ENCODE peak calls at places on chromosome 21, in four cellular contexts. T is K562, L is SK-N-SH, U is H1. I is an unnamed sample.
A peak's percentile ranks its signal among the peaks of the same experiment; 100 is the strongest.

GRCh38 chr21:22083899-22084298 is 1085.7 kb downstream of the NCAM2 start:
- DNase-seq in T (no peak), L (no peak), U (no peak), I (no peak)

GRCh38 chr21:40719615-40720014 is 127.3 kb downstream of the DSCAM start:
- DNase-seq in T (no peak), L (no peak), U (no peak), I (no peak)

GRCh38 chr21:18772404-18772803 is 368.8 kb upstream of the TMPRSS15 start:
- DNase-seq in T (no peak), L (no peak), U (no peak), I (no peak)

GRCh38 chr21:37829447-37829846 is 86.8 kb downstream of the KCNJ6 start:
- DNase-seq in T (no peak), L (no peak), U (no peak), I (no peak)

GRCh38 chr21:37654596-37654995 is 261.7 kb downstream of the KCNJ6 start:
- DNase-seq in T (no peak), L (no peak), U (no peak), I (no peak)

GRCh38 chr21:36265431-36265830 is 54.6 kb upstream of the MORC3 start:
- DNase-seq in T (no peak), L (no peak), U (no peak), I (no peak)

GRCh38 chr21:44406953-44407352 is 48.4 kb upstream of the LRRC3 start:
- DNase-seq in T (no peak), L (no peak), U (no peak), I (no peak)

GRCh38 chr21:34886554-34887385 is 162.3 kb downstream of the RUNX1 start:
- DNase-seq in T (peak; percentile 44), L (peak; percentile 54), U (peak; percentile 66), I (no peak)

GRCh38 chr21:31191553-31191952 is 152.5 kb downstream of the TIAM1 start:
- DNase-seq in T (no peak), L (no peak), U (no peak), I (no peak)

GRCh38 chr21:20024727-20025126 is 973.5 kb upstream of the NCAM2 start:
- DNase-seq in T (no peak), L (no peak), U (no peak), I (no peak)

GRCh38 chr21:25689226-25689625 is 45.5 kb downstream of the ATP5PF start:
- DNase-seq in T (no peak), L (no peak), U (no peak), I (no peak)

GRCh38 chr21:34157456-34158025 is 84.2 kb downstream of the MRPS6 start:
- DNase-seq in T (no peak), L (no peak), U (no peak), I (no peak)

GRCh38 chr21:26732442-26733221 is 112.6 kb downstream of the ADAMTS1 start:
- DNase-seq in T (no peak), L (peak; percentile 14), U (peak; percentile 80), I (no peak)

GRCh38 chr21:26107439-26107838 is 63.1 kb downstream of the APP start:
- DNase-seq in T (no peak), L (no peak), U (no peak), I (no peak)

GRCh38 chr21:28444567-28444966 is 548.1 kb downstream of the LTN1 start:
- DNase-seq in T (no peak), L (no peak), U (no peak), I (no peak)

GRCh38 chr21:29105218-29105617 is 25.2 kb upstream of the MAP3K7CL start:
- DNase-seq in T (no peak), L (no peak), U (no peak), I (no peak)

GRCh38 chr21:15015622-15016471 is 49.0 kb downstream of the NRIP1 start:
- DNase-seq in T (no peak), L (no peak), U (no peak), I (no peak)

GRCh38 chr21:34994646-34995631 is 54.2 kb downstream of the RUNX1 start:
- DNase-seq in T (peak; percentile 43), L (no peak), U (no peak), I (no peak)

GRCh38 chr21:35737899-35738341 is 322.4 kb downstream of the SETD4 start:
- DNase-seq in T (no peak), L (no peak), U (no peak), I (no peak)

GRCh38 chr21:36388835-36389234 is 3.6 kb downstream of the CHAF1B start:
- DNase-seq in T (no peak), L (peak; percentile 49), U (no peak), I (no peak)

GRCh38 chr21:36460866-36461265 is 19.1 kb downstream of the CLDN14 start:
- DNase-seq in T (no peak), L (no peak), U (no peak), I (no peak)

GRCh38 chr21:35002879-35003722 is 46.0 kb downstream of the RUNX1 start:
- DNase-seq in T (no peak), L (no peak), U (no peak), I (no peak)

GRCh38 chr21:40200962-40201361 is 333.7 kb downstream of the PCP4 start:
- DNase-seq in T (no peak), L (no peak), U (no peak), I (no peak)

GRCh38 chr21:18759751-18760161 is 356.2 kb upstream of the TMPRSS15 start:
- DNase-seq in T (no peak), L (no peak), U (no peak), I (no peak)

GRCh38 chr21:38498057-38498833 is at the start of gene ERG:
- DNase-seq in T (no peak), L (no peak), U (no peak), I (no peak)

GRCh38 chr21:33968082-33968997 is 52.7 kb upstream of the ATP5PO start:
- DNase-seq in T (peak; percentile 56), L (no peak), U (peak; percentile 59), I (no peak)

GRCh38 chr21:28227881-28228623 is 764.6 kb downstream of the LTN1 start:
- DNase-seq in T (no peak), L (no peak), U (no peak), I (no peak)

GRCh38 chr21:46667191-46667734 is 31.8 kb downstream of the PRMT2 start:
- DNase-seq in T (no peak), L (peak; percentile 78), U (no peak), I (no peak)

GRCh38 chr21:39484711-39485264 is 33.0 kb downstream of the SH3BGR start:
- DNase-seq in T (no peak), L (no peak), U (no peak), I (no peak)

GRCh38 chr21:38809170-38809878 is 3.6 kb downstream of the ETS2 start:
- DNase-seq in T (no peak), L (no peak), U (peak; percentile 37), I (no peak)

GRCh38 chr21:46540087-46540710 is 64.7 kb downstream of the S100B start:
- DNase-seq in T (no peak), L (no peak), U (no peak), I (no peak)

GRCh38 chr21:28704746-28705145 is 287.9 kb downstream of the LTN1 start:
- DNase-seq in T (no peak), L (no peak), U (no peak), I (no peak)

GRCh38 chr21:34073749-34074282 is 438 bp downstream of the MRPS6 start:
- DNase-seq in T (peak; percentile 89), L (peak; percentile 76), U (peak; percentile 54), I (no peak)

GRCh38 chr21:36010801-36011200 is 49.5 kb downstream of the SETD4 start:
- DNase-seq in T (no peak), L (no peak), U (no peak), I (no peak)

GRCh38 chr21:44303490-44303981 is 3.7 kb downstream of the PFKL start:
- DNase-seq in T (no peak), L (no peak), U (no peak), I (no peak)

GRCh38 chr21:37253991-37254390 is 13.1 kb downstream of the VPS26C start:
- DNase-seq in T (no peak), L (no peak), U (no peak), I (no peak)

GRCh38 chr21:36909423-36909822 is 57.0 kb downstream of the HLCS start:
- DNase-seq in T (no peak), L (no peak), U (no peak), I (no peak)

DNA sequence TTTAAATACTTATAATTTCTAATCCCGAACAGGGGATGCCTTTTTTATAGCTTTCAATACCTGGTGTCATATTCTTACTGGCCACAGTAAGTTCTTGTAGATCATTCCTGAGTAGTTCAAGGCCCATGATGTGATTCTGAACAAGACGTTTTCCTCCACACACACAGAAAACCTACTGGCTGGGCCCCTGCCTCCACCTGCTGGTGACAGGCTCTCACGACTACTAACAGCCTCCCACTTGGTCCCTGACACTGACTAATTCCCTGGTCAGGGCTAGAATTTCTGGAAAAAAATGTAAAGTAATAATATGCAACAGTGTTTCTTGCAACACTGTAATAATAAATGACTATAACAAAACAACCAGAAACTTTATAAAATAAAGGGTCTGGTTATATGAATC is 50.4 kb upstream of the RIPK4 start:
- DNase-seq in T (peak; percentile 81), L (peak; percentile 72), U (peak; percentile 61), I (no peak)
- TF ChIP-seq NRF1 in T (no peak), L (no peak), U (no peak), I (no peak)

GRCh38 chr21:32378956-32379355 is 13.9 kb downstream of the URB1 start:
- DNase-seq in T (no peak), L (no peak), U (no peak), I (no peak)
- H3K4me1 ChIP-seq in T (no peaks in the 10 kb centered on the region), L (peaks cover 14% of the 10 kb centered on the region), U (no peaks in the 10 kb centered on the region), I (no peaks in the 10 kb centered on the region)

DNA sequence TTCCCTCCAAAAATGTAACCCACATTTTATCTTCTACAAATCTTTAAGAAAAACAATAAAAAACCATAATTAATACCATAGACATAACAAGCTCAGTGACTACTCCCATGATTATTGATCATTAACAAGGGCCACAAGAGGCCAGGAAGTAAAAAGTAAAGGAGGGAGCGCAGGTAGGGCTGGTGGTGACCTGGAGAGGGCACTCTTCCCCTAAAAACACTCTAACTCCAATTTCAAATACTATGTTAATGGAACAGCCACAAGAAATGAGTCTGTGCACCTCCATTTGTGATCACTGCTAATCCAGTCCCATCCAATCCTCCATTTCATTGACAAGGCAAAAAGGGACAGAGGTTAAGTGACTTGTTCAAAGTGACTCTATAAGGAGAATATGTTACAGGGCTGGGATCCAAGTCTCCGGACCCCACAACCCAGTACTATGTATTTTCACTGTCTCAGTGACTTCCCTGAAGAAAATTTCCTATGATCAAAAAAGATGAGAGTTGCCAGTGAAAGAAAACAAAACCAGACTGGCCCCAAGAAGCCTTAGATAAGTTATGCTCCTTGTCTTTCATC is 41.2 kb upstream of the CFAP298 start:
- DNase-seq in T (peak; percentile 65), L (peak; percentile 72), U (no peak), I (no peak)
- TF ChIP-seq NRF1 in T (no peak), L (no peak), U (no peak), I (no peak)

GRCh38 chr21:32389337-32390015 is 3.3 kb downstream of the URB1 start:
- DNase-seq in T (no peak), L (no peak), U (no peak), I (no peak)
- H3K4me1 ChIP-seq in T (peaks cover 14% of the 10 kb centered on the region), L (peaks cover 20% of the 10 kb centered on the region), U (peaks cover 7% of the 10 kb centered on the region), I (no peaks in the 10 kb centered on the region)

DNA sequence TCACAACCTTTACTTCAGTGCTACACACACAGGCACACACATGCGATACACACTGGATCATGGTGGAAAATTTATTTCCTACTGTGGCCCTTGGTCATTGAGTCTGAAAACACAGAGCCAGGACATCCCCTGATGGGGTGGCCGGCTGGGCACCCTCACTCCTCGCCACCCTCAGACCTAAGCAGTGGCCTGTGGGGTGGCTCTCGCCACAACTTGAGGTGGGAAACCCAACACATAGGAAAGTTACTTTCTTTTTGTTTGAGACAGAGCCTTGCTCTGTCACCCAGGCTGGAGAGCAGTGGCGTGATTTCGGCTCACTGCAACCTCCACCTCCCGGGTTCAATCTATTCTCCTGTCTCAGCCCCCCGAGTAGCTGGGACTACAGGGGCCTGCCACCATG is 19.4 kb downstream of the CRYAA start:
- DNase-seq in T (no peak), L (no peak), U (no peak), I (no peak)
- TF ChIP-seq NRF1 in T (no peak), L (no peak), U (no peak), I (no peak)

I was measured in GM12878.